ENCODE peak calls at places on chromosomes 7 and 10, in eight cellular contexts. I, J, W, O, F, G, Q and L are unnamed samples.

GRCh38 chr7:117683736-117684135 is 189.5 kb downstream of the CTTNBP2 start:
- ATAC-seq in F (peak; percentile 61), W (no peak), G (no peak), Q (no peak), J (no peak), O (no peak), I (no peak), L (no peak)

GRCh38 chr10:91420868-91421267 is 10.7 kb downstream of the HECTD2 start:
- ATAC-seq in G (no peak), Q (no peak), W (no peak), J (no peak), F (peak; percentile 31), I (no peak), O (peak; percentile 56), L (no peak)

GRCh38 chr10:132354356-132355094 is 22.5 kb downstream of the LRRC27 start:
- ATAC-seq in G (no peak), O (no peak), W (peak; percentile 87), J (no peak), I (no peak), Q (no peak), F (no peak), L (no peak)

GRCh38 chr7:157017639-157018327 is 7.3 kb upstream of the MNX1 start:
- ATAC-seq in J (no peak), Q (no peak), I (no peak), W (no peak), O (no peak), F (no peak), G (peak; percentile 1), L (no peak)

GRCh38 chr10:69145864-69146263 is 21.9 kb downstream of the VPS26A start:
- ATAC-seq in Q (no peak), J (no peak), F (no peak), I (no peak), W (no peak), G (no peak), O (no peak), L (no peak)

GRCh38 chr10:110226555-110226925 is 19.1 kb downstream of the MXI1 start:
- ATAC-seq in J (peak; percentile 17), W (peak; percentile 36), O (peak; percentile 10), F (peak; percentile 61), I (peak; percentile 84), Q (peak; percentile 22), G (peak; percentile 5), L (peak; percentile 35)

GRCh38 chr7:19060870-19061269 is 56.6 kb downstream of the TWIST1 start:
- ATAC-seq in F (no peak), J (no peak), W (no peak), Q (no peak), I (no peak), O (no peak), G (no peak), L (no peak)

GRCh38 chr10:89047397-89047796 is 56.8 kb downstream of the FAS start:
- ATAC-seq in G (no peak), O (no peak), Q (no peak), J (no peak), F (no peak), W (no peak), I (no peak), L (peak; percentile 74)

GRCh38 chr10:117830832-117831231 is 215.9 kb downstream of the RAB11FIP2 start:
- ATAC-seq in J (no peak), F (no peak), G (peak; percentile 78), I (no peak), Q (no peak), W (no peak), O (no peak), L (no peak)

GRCh38 chr10:14282271-14282670 is 48.5 kb downstream of the FRMD4A start:
- ATAC-seq in F (no peak), G (no peak), O (no peak), J (no peak), I (no peak), W (no peak), Q (no peak), L (no peak)

GRCh38 chr7:100595188-100595587 is 7.0 kb upstream of the PCOLCE start:
- ATAC-seq in I (no peak), G (no peak), F (no peak), W (no peak), J (no peak), Q (no peak), O (no peak), L (no peak)

GRCh38 chr7:72334733-72335132 is 77.4 kb downstream of the CALN1 start:
- ATAC-seq in I (no peak), J (no peak), W (no peak), F (no peak), O (no peak), G (no peak), Q (no peak), L (no peak)

GRCh38 chr7:12572941-12573340 is 2.4 kb downstream of the SCIN start:
- ATAC-seq in J (no peak), Q (no peak), O (no peak), I (no peak), F (no peak), W (no peak), G (no peak), L (no peak)
- H3K27me3 ChIP-seq in J (no peaks in the 10 kb centered on the region), Q (no peaks in the 10 kb centered on the region), O (peaks cover 34% of the 10 kb centered on the region), I (no peaks in the 10 kb centered on the region), F (peaks cover 3% of the 10 kb centered on the region), W (no peaks in the 10 kb centered on the region), G (peaks cover 45% of the 10 kb centered on the region), L (peaks cover 27% of the 10 kb centered on the region)

DNA sequence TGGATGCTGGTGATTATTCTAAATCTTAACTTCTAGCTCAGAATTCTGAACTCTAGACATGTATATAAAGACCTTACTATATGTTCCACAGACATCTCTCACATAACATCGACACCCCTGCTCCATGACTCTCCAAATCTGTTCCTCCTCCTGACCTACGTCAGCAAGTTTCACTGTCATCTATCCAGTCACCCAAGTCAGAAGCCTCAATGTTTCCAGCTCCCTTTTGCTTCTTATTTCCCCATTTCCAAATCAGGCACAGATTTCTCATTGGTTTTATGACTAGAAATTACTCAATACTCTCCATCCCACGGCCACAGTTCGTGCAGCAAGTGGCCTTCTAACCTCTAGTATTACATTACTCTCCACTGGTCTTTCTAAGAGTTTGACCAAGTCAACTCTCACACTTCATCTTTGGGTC is 28.5 kb downstream of the EPC1 start:
- ATAC-seq in F (peak; percentile 79), I (peak; percentile 84), O (no peak), J (no peak), Q (no peak), W (no peak), G (no peak), L (peak; percentile 68)
- H3K4me3 ChIP-seq in F (peak overlapping the region; percentile 6), I (no peak overlapping the region), O (no peak overlapping the region), J (no peak overlapping the region), Q (no peak overlapping the region), W (no peak overlapping the region), G (no peak overlapping the region), L (no peak overlapping the region)

GRCh38 chr7:155346285-155346684 is 48.6 kb downstream of the INSIG1 start:
- ATAC-seq in W (no peak), Q (no peak), J (no peak), G (no peak), O (no peak), F (no peak), I (no peak), L (no peak)

GRCh38 chr7:155345490-155345889 is 47.8 kb downstream of the INSIG1 start:
- ATAC-seq in O (peak; percentile 33), F (peak; percentile 5), Q (no peak), W (peak; percentile 8), G (no peak), I (no peak), J (peak; percentile 9), L (peak; percentile 4)

GRCh38 chr7:155343661-155344121 is 46.0 kb downstream of the INSIG1 start:
- ATAC-seq in W (no peak), Q (no peak), G (no peak), O (no peak), J (no peak), F (no peak), I (no peak), L (no peak)

GRCh38 chr7:155344270-155344617 is 46.6 kb downstream of the INSIG1 start:
- ATAC-seq in I (no peak), O (no peak), J (no peak), G (peak; percentile 68), W (peak; percentile 15), F (peak; percentile 73), Q (no peak), L (no peak)

GRCh38 chr7:155344618-155345433 is 47.1 kb downstream of the INSIG1 start:
- ATAC-seq in G (peak; percentile 90), I (peak; percentile 97), F (peak; percentile 98), Q (peak; percentile 95), O (peak; percentile 96), J (peak; percentile 96), W (peak; percentile 98), L (peak; percentile 95)
- TF ChIP-seq POLR2AphosphoS5 in G (no peak), I (no peak), F (no peak), Q (peak; percentile 28), O (no peak), J (no peak), W (no peak), L (no peak)

DNA sequence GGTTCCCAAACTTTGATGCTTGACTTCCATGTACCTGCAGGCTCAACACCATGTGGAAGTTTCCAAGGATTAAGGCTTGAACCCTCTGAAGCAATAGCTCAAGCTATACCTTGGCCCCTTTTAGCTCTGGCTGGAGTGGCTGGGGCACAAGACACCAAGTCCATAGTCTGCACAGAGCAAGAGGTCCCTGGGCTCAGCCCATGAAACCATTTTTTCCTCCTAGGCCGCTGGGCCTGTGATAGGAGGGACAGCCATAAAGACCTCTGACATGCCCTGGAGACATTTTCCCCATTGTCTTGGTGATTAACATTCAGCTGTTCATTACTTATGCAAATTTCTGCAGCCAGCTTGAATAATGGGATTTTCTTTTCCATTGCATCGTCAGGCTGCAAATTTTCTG is 14.4 kb downstream of the DGKI start:
- ATAC-seq in Q (no peak), G (no peak), O (no peak), F (no peak), J (no peak), W (no peak), I (no peak), L (no peak)
- H3K27me3 ChIP-seq in Q (peaks cover 11% of the 10 kb centered on the region), G (no peaks in the 10 kb centered on the region), O (peaks cover 1% of the 10 kb centered on the region), F (no peaks in the 10 kb centered on the region), J (no peaks in the 10 kb centered on the region), W (peaks cover 9% of the 10 kb centered on the region), I (no peaks in the 10 kb centered on the region), L (no peaks in the 10 kb centered on the region)

DNA sequence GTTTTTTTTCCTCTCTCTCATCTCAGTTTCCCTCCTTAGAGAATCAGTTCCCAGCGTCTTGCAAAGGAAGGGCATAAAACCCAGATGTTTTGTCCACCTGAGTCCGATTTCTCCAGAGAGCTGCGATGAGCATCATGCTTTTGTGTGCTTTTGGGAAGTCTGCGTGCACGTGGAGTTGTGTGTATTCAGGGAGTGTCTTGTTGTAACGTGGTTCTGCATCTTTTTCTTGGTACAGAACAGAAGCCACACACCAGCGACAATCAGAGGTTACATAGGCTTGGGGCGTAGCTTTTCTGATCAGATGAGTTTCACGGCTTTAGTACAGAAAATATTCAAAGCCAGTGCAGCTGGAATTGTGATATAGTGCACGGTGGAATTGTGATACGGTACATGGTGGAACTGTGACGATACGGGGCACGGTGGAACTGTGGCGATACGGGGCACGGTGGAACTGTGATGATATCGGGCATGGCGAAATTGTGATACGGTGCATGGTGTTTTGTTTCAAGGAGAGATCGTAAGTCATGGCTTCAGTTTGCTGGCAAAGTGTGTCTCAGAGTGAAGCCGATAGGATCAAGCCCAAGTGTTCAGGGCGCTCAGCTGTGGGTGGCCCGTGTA is 32.8 kb downstream of the FOXK1 start:
- ATAC-seq in Q (no peak), J (no peak), F (no peak), O (no peak), W (no peak), G (no peak), I (no peak), L (no peak)
- H3K4me3 ChIP-seq in Q (no peak overlapping the region), J (no peak overlapping the region), F (no peak overlapping the region), O (no peak overlapping the region), W (no peak overlapping the region), G (no peak overlapping the region), I (no peak overlapping the region), L (peak overlapping the region; percentile 12)